ENCODE peak calls at places on chromosomes 12 and 14, in ten cellular contexts. F is fibroblast of lung; S is endothelial cell of umbilical vein; A is CD8-positive, alpha-beta memory T cell; V is CD4-positive, CD25-positive, alpha-beta regulatory T cell; P is upper lobe of left lung; C is cardiac muscle cell; R is pancreas; O is left lung; D is lower lobe of right lung. Y is an unnamed sample.
A peak's percentile ranks its signal among the peaks of the same experiment; 100 is the strongest.

GRCh38 chr12:2284857-2285256 is 232.1 kb downstream of the CACNA1C start:
- DNase-seq in F (peak; percentile 77), S (peak; percentile 31), A (no peak), V (no peak), P (peak; percentile 55), C (peak; percentile 88), R (peak; percentile 45), O (peak; percentile 64), D (peak; percentile 70), Y (peak; percentile 93)

GRCh38 chr14:67941456-67942018 is 122.0 kb downstream of the RAD51B start:
- DNase-seq in F (peak; percentile 49), S (no peak), A (no peak), V (no peak), P (no peak), C (peak; percentile 53), R (no peak), O (no peak), D (no peak), Y (no peak)

GRCh38 chr12:77377116-77377515 is 311.7 kb upstream of the E2F7 start:
- DNase-seq in F (peak; percentile 66), S (no peak), A (no peak), V (no peak), P (no peak), C (peak; percentile 76), R (no peak), O (no peak), D (no peak), Y (no peak)

GRCh38 chr14:59268011-59268410 is 79.5 kb downstream of the DAAM1 start:
- DNase-seq in F (peak; percentile 24), S (peak; percentile 46), A (no peak), V (no peak), P (no peak), C (no peak), R (no peak), O (no peak), D (no peak), Y (no peak)

GRCh38 chr14:28515571-28515970 is 251.0 kb upstream of the FOXG1 start:
- DNase-seq in F (peak; percentile 70), S (peak; percentile 23), A (no peak), V (no peak), P (no peak), C (peak; percentile 81), R (no peak), O (no peak), D (no peak), Y (no peak)

GRCh38 chr12:53101931-53102781 is 1.1 kb upstream of the SOAT2 start:
- DNase-seq in F (no peak), S (no peak), A (no peak), V (no peak), P (no peak), C (no peak), R (no peak), O (no peak), D (no peak), Y (no peak)

GRCh38 chr14:31968107-31968810 is 108.8 kb upstream of the ARHGAP5 start:
- DNase-seq in F (no peak), S (no peak), A (no peak), V (no peak), P (no peak), C (peak; percentile 37), R (no peak), O (no peak), D (no peak), Y (no peak)

GRCh38 chr12:124036117-124037109 is 63.4 kb downstream of the ZNF664 start:
- DNase-seq in F (peak; percentile 63), S (peak; percentile 60), A (peak; percentile 17), V (peak; percentile 41), P (no peak), C (peak; percentile 57), R (peak; percentile 57), O (no peak), D (no peak), Y (peak; percentile 39)

GRCh38 chr14:106635569-106635968 is 1109.2 kb downstream of the TMEM121 start:
- DNase-seq in F (no peak), S (no peak), A (no peak), V (no peak), P (no peak), C (no peak), R (no peak), O (no peak), D (no peak), Y (no peak)

GRCh38 chr12:15754233-15754632 is 35.0 kb downstream of the EPS8 start:
- DNase-seq in F (peak; percentile 33), S (peak; percentile 75), A (no peak), V (no peak), P (no peak), C (no peak), R (no peak), O (no peak), D (no peak), Y (no peak)

GRCh38 chr12:15752780-15753179 is 36.4 kb downstream of the EPS8 start:
- DNase-seq in F (peak; percentile 75), S (no peak), A (no peak), V (no peak), P (no peak), C (peak; percentile 26), R (no peak), O (no peak), D (no peak), Y (no peak)

GRCh38 chr12:15756822-15757221 is 32.4 kb downstream of the EPS8 start:
- DNase-seq in F (peak; percentile 39), S (no peak), A (no peak), V (no peak), P (no peak), C (no peak), R (no peak), O (no peak), D (no peak), Y (no peak)

GRCh38 chr12:15763336-15763735 is 25.9 kb downstream of the EPS8 start:
- DNase-seq in F (no peak), S (no peak), A (no peak), V (no peak), P (no peak), C (no peak), R (no peak), O (no peak), D (no peak), Y (no peak)

GRCh38 chr12:15757553-15758255 is 31.5 kb downstream of the EPS8 start:
- DNase-seq in F (peak; percentile 77), S (no peak), A (no peak), V (no peak), P (peak; percentile 39), C (peak; percentile 80), R (no peak), O (no peak), D (no peak), Y (no peak)
- H3K4me3 ChIP-seq in F (no peak overlapping the region), S (no peak overlapping the region), A (no peak overlapping the region), V (no peak overlapping the region), P (no peak overlapping the region), C (no peak overlapping the region), R (no peak overlapping the region), O (no peak overlapping the region), D (no peak overlapping the region), Y (no peak overlapping the region)

GRCh38 chr14:101134161-101134631 is 230.7 kb upstream of the RTL1 start:
- DNase-seq in F (no peak), S (no peak), A (no peak), V (no peak), P (no peak), C (no peak), R (no peak), O (no peak), D (no peak), Y (no peak)

GRCh38 chr14:101135796-101136742 is 232.5 kb upstream of the RTL1 start:
- DNase-seq in F (no peak), S (no peak), A (no peak), V (no peak), P (peak; percentile 17), C (no peak), R (no peak), O (no peak), D (peak; percentile 42), Y (no peak)

GRCh38 chr14:101133068-101133467 is 229.5 kb upstream of the RTL1 start:
- DNase-seq in F (no peak), S (no peak), A (no peak), V (no peak), P (no peak), C (no peak), R (no peak), O (no peak), D (no peak), Y (no peak)

GRCh38 chr14:101137234-101137633 is 233.7 kb upstream of the RTL1 start:
- DNase-seq in F (no peak), S (no peak), A (no peak), V (no peak), P (no peak), C (no peak), R (no peak), O (no peak), D (no peak), Y (no peak)

DNA sequence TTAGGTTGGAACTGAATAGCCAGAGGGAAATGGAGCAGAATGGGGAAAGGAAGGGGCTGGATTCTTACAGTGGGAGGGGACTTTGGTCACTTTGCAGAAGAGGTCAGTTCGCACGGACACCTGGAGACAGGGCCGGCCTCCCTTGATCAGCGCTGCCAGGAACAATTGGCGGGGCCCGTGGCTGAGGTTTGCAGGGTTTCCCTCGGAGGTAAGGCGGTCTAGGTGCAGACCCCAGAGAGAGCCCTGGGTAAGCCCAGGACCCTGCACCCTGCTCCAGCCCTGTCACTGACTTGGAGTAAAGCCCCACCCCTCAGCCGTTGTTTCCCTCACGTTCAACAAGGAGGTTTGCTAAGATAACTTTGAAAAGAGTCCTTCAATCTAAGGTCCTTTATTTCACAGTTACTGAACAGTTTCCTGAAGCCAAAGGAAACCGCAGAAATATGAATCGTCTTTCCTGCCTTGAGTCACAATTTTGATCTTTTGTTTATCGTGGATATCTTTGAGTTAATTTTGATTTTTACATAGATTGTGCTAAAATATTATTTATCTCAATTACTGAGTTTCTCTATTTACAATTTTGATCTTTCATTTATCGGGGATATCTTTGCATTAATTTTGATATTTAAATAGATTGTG is 231.4 kb upstream of the RTL1 start:
- DNase-seq in F (no peak), S (peak; percentile 31), A (no peak), V (no peak), P (no peak), C (no peak), R (no peak), O (no peak), D (no peak), Y (no peak)
- H3K27ac ChIP-seq in F (no peak overlapping the region), S (peak overlapping the region; percentile 15), A (no peak overlapping the region), V (no peak overlapping the region), P (no peak overlapping the region), C (no peak overlapping the region), R (no peak overlapping the region), O (no peak overlapping the region), D (no peak overlapping the region), Y (no peak overlapping the region)

DNA sequence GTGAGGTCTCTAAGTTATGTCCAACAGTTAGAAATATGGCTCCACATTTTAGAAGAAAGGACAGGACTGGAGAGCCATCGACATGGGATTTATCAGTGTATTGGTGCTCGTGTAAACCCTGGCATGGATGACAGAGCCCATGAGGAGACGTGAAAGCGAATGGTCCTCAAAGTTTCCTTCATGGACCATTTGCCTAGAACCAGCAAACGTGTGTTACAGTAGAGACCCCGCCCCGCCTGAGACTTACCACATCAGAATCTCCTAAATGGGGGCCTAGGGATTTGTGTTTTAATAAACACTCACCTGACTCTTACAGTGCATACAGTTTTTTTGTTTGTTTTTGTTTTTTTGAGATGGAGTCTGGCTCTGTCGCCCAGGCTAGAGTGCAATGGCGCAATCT is 12.2 kb downstream of the EVL start:
- DNase-seq in F (no peak), S (no peak), A (no peak), V (no peak), P (no peak), C (no peak), R (no peak), O (no peak), D (no peak), Y (no peak)
- H3K4me1 ChIP-seq in F (peaks cover 10% of the 10 kb centered on the region), S (no peaks in the 10 kb centered on the region), A (peaks cover 94% of the 10 kb centered on the region), V (peaks cover 100% of the 10 kb centered on the region), P (peaks cover 39% of the 10 kb centered on the region), C (peaks cover 7% of the 10 kb centered on the region), R (no peaks in the 10 kb centered on the region), O (peaks cover 22% of the 10 kb centered on the region), D (peaks cover 75% of the 10 kb centered on the region), Y (peaks cover 18% of the 10 kb centered on the region)

GRCh38 chr14:94478420-94478819 is 2.4 kb upstream of the SERPINA9 start:
- DNase-seq in F (no peak), S (no peak), A (no peak), V (no peak), P (no peak), C (no peak), R (no peak), O (no peak), D (no peak), Y (no peak)
- H3K4me3 ChIP-seq in F (no peak overlapping the region), S (no peak overlapping the region), A (no peak overlapping the region), V (no peak overlapping the region), P (no peak overlapping the region), C (no peak overlapping the region), R (no peak overlapping the region), O (no peak overlapping the region), D (no peak overlapping the region), Y (no peak overlapping the region)